ENCODE peak calls at places on chromosomes 1 and 21, in nine cellular contexts. X is fibroblast of lung; M is astrocyte of the cerebellum; E is left ventricle myocardium inferior; I is dorsolateral prefrontal cortex; P is CD8-positive, alpha-beta memory T cell; W is stimulated activated CD4-positive, alpha-beta T cell treated with anti-CD3 and anti-CD28 coated beads, Interleukin-2, amount 100 ng/mL, for 24 hours; Z is amygdala; U is transverse colon. H is an unnamed sample.

GRCh38 chr1:8873506-8874229 is 4.8 kb downstream of the ENO1 start:
- DNase-seq in P (no peak), W (peak), E (peak), I (peak), Z (peak), U (peak), X (peak), M (peak), H (peak)

GRCh38 chr1:86990826-86991225 is 76.4 kb downstream of the HS2ST1 start:
- DNase-seq in U (no peak), E (no peak), Z (no peak), M (no peak), I (no peak), X (no peak), P (no peak), W (no peak), H (no peak)

GRCh38 chr1:114691061-114691460 is 4.3 kb downstream of the AMPD1 start:
- DNase-seq in Z (no peak), P (no peak), E (no peak), U (no peak), I (no peak), W (no peak), X (peak), M (no peak), H (no peak)

GRCh38 chr21:16193758-16194606 is 464.2 kb downstream of the USP25 start:
- DNase-seq in Z (peak), I (peak), M (peak), P (no peak), E (peak), U (peak), W (no peak), X (peak), H (no peak)

GRCh38 chr1:111204211-111204883 is 3.9 kb upstream of the DENND2D start:
- DNase-seq in M (no peak), P (peak), U (peak), W (peak), E (peak), I (no peak), Z (no peak), X (no peak), H (no peak)

GRCh38 chr1:44514673-44515072 is 109.6 kb downstream of the RNF220 start:
- DNase-seq in Z (no peak), P (no peak), W (no peak), E (no peak), I (no peak), U (no peak), X (no peak), M (no peak), H (peak)

GRCh38 chr21:37297364-37297763 is 30.2 kb upstream of the VPS26C start:
- DNase-seq in U (no peak), I (no peak), M (no peak), W (no peak), Z (no peak), E (no peak), X (peak), P (no peak), H (no peak)

GRCh38 chr1:207890136-207890738 is 20.7 kb downstream of the CD34 start:
- DNase-seq in W (no peak), U (peak), Z (peak), M (peak), I (no peak), X (peak), P (no peak), E (peak), H (peak)

GRCh38 chr1:31745898-31746668 is 18.1 kb downstream of the ADGRB2 start:
- DNase-seq in X (no peak), E (no peak), U (no peak), P (no peak), Z (no peak), W (no peak), I (no peak), M (no peak), H (no peak)

GRCh38 chr21:45523411-45524101 is 18.7 kb downstream of the SLC19A1 start:
- DNase-seq in P (no peak), X (no peak), M (no peak), W (no peak), I (no peak), U (peak), Z (no peak), E (peak), H (peak)

GRCh38 chr1:64934115-64934880 is 32.1 kb downstream of the JAK1 start:
- DNase-seq in M (no peak), X (peak), I (no peak), P (no peak), W (no peak), U (no peak), Z (no peak), E (no peak), H (peak)